ENCODE peak calls at places on chromosomes 12 and 14, in ten cellular contexts. Y is brain microvascular endothelial cell; G is tibial artery; D is psoas muscle; N is lower lobe of right lung; S is CD4-positive, alpha-beta memory T cell; J is suprapubic skin; O is ovary; V is PC-3; F is esophagus squamous epithelium. I is an unnamed sample.

GRCh38 chr14:90060965-90061848 is 587 bp upstream of the KCNK13 start:
- DNase-seq in Y (no peak), G (no peak), D (no peak), N (no peak), S (no peak), J (no peak), O (no peak), V (no peak), F (no peak), I (no peak)

GRCh38 chr12:92080390-92081285 is 65.0 kb downstream of the BTG1 start:
- DNase-seq in Y (peak), G (no peak), D (no peak), N (no peak), S (peak), J (no peak), O (no peak), V (peak), F (no peak), I (peak)

GRCh38 chr12:21823581-21823980 is 49.1 kb upstream of the KCNJ8 start:
- DNase-seq in Y (no peak), G (peak), D (peak), N (peak), S (no peak), J (peak), O (peak), V (no peak), F (no peak), I (no peak)

GRCh38 chr12:110756611-110757010 is 13.9 kb upstream of the PPP1CC start:
- DNase-seq in Y (no peak), G (no peak), D (no peak), N (no peak), S (no peak), J (no peak), O (no peak), V (no peak), F (no peak), I (no peak)

GRCh38 chr14:24135834-24136683 is at the start of gene PSME1:
- DNase-seq in Y (peak), G (peak), D (peak), N (peak), S (peak), J (peak), O (peak), V (peak), F (peak), I (peak)

GRCh38 chr12:64590183-64590582 is 20.1 kb upstream of the RASSF3 start:
- DNase-seq in Y (no peak), G (no peak), D (no peak), N (no peak), S (no peak), J (no peak), O (no peak), V (no peak), F (no peak), I (no peak)

GRCh38 chr12:68759852-68760251 is 13.9 kb downstream of the SLC35E3 start:
- DNase-seq in Y (no peak), G (no peak), D (no peak), N (peak), S (no peak), J (no peak), O (no peak), V (no peak), F (no peak), I (no peak)

GRCh38 chr12:52007158-52007921 is 594 bp downstream of the TAMALIN start:
- DNase-seq in Y (no peak), G (no peak), D (peak), N (peak), S (peak), J (no peak), O (peak), V (no peak), F (no peak), I (no peak)

GRCh38 chr12:28583771-28584261 is 393.6 kb downstream of the CCDC91 start:
- DNase-seq in Y (no peak), G (no peak), D (no peak), N (no peak), S (no peak), J (no peak), O (no peak), V (peak), F (no peak), I (no peak)

GRCh38 chr14:95339301-95339865 is 19.7 kb upstream of the CLMN start:
- DNase-seq in Y (no peak), G (no peak), D (no peak), N (no peak), S (no peak), J (no peak), O (no peak), V (no peak), F (no peak), I (peak)

GRCh38 chr12:120262852-120263724 is 2.4 kb downstream of the PXN start:
- DNase-seq in Y (no peak), G (peak), D (peak), N (no peak), S (no peak), J (no peak), O (no peak), V (peak), F (no peak), I (no peak)

GRCh38 chr12:21962821-21963220 is 21.6 kb upstream of the ABCC9 start:
- DNase-seq in Y (no peak), G (no peak), D (no peak), N (no peak), S (no peak), J (no peak), O (no peak), V (no peak), F (no peak), I (no peak)

GRCh38 chr14:43729149-43729548 is 777.9 kb downstream of the FSCB start:
- DNase-seq in Y (no peak), G (no peak), D (no peak), N (no peak), S (no peak), J (no peak), O (no peak), V (no peak), F (no peak), I (no peak)

GRCh38 chr14:68894123-68894522 is 85.0 kb downstream of the ACTN1 start:
- DNase-seq in Y (peak), G (peak), D (peak), N (peak), S (no peak), J (no peak), O (no peak), V (no peak), F (no peak), I (no peak)

GRCh38 chr14:101706509-101707284 is 54.8 kb upstream of the PPP2R5C start:
- DNase-seq in Y (no peak), G (no peak), D (no peak), N (no peak), S (no peak), J (no peak), O (no peak), V (no peak), F (no peak), I (no peak)

GRCh38 chr14:101707863-101708620 is 53.5 kb upstream of the PPP2R5C start:
- DNase-seq in Y (no peak), G (no peak), D (no peak), N (no peak), S (no peak), J (no peak), O (no peak), V (no peak), F (no peak), I (no peak)

GRCh38 chr14:101707285-101707842 is 54.1 kb upstream of the PPP2R5C start:
- DNase-seq in Y (peak), G (no peak), D (no peak), N (no peak), S (peak), J (no peak), O (peak), V (peak), F (no peak), I (peak)

GRCh38 chr14:101704140-101704539 is 57.4 kb upstream of the PPP2R5C start:
- DNase-seq in Y (no peak), G (no peak), D (no peak), N (no peak), S (peak), J (no peak), O (no peak), V (no peak), F (no peak), I (no peak)

DNA sequence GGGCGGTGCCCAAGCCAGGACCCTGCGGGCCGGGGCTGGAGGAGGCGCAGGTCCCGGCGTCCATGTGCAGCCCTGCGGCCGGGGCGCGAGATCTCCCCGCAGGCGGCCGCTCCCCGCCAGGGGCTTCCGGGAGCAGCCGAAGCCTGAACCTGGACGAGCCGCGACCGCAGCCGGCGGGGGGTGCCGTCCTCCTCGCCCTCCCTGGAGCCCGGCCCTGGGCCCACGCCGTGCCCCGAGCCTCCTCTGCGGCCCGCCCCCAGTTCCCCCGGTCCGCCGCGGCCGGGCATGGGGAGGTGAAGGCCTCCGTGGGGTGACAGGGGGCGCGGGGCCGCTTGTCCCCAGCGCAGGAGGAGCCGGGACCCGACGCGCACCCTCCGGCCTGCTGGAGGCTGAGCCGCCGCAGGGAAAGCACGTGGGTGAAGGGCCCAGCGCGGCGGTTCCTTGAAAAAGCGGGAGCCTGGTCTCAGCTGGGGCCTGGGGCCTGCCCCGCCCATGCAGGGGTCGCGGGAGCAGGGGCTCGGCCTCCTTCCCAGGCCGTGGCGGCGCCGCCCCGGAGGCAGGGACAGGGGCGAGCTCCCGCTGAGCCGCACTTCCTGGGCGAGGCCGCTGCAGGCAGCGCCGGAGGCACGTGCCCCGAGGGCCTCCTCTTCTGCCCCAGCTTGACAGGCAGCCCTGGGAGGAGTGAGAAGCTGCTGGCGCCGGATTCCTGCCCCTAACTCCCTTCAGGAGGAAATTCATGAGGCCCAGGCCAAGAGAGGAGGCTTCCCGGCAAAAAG is 55.6 kb upstream of the PPP2R5C start:
- DNase-seq in Y (no peak), G (peak), D (peak), N (peak), S (peak), J (no peak), O (no peak), V (peak), F (no peak), I (peak)
- H3K27ac ChIP-seq in Y (no peak), G (peak), D (peak), N (peak), S (peak), J (peak), O (no peak), V (peak), F (peak), I (peak)

GRCh38 chr14:53890611-53891091 is 66.0 kb downstream of the BMP4 start:
- DNase-seq in Y (peak), G (no peak), D (no peak), N (no peak), S (no peak), J (no peak), O (no peak), V (no peak), F (no peak), I (no peak)

GRCh38 chr14:53896773-53897172 is 59.9 kb downstream of the BMP4 start:
- DNase-seq in Y (no peak), G (no peak), D (no peak), N (no peak), S (no peak), J (no peak), O (no peak), V (no peak), F (no peak), I (no peak)

GRCh38 chr14:53888535-53889386 is 67.9 kb downstream of the BMP4 start:
- DNase-seq in Y (no peak), G (no peak), D (no peak), N (no peak), S (no peak), J (no peak), O (no peak), V (no peak), F (no peak), I (peak)

GRCh38 chr14:53893374-53893773 is 63.3 kb downstream of the BMP4 start:
- DNase-seq in Y (no peak), G (no peak), D (no peak), N (no peak), S (no peak), J (no peak), O (no peak), V (no peak), F (no peak), I (no peak)

DNA sequence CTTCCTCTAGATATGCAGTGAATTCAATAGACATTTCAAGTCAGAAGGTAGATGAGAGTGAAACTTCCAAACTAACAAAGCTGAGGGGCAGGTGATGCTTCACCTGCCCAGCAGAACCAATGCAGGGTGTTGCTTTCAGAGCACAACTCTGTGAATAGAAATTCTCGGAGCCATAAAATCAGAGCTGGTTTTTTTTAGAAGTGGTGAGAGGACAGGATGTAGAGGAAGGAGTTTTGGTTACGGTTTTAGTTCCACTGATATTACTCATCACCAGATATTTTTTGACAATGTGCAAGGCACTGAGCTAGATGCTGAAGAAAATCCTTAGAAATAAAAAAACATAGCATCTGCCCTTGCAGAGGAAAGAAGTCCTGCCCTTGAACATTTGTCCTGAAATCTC is 62.2 kb downstream of the BMP4 start:
- DNase-seq in Y (peak), G (no peak), D (no peak), N (no peak), S (no peak), J (no peak), O (no peak), V (peak), F (no peak), I (no peak)
- H3K27ac ChIP-seq in Y (no peak), G (no peak), D (no peak), N (no peak), S (no peak), J (no peak), O (no peak), V (no peak), F (no peak), I (no peak)

GRCh38 chr12:54356228-54356627 is 8.1 kb downstream of the GPR84 start:
- DNase-seq in Y (no peak), G (no peak), D (no peak), N (no peak), S (no peak), J (no peak), O (no peak), V (no peak), F (no peak), I (no peak)
- H3K27ac ChIP-seq in Y (no peak), G (no peak), D (no peak), N (peak), S (no peak), J (peak), O (peak), V (no peak), F (no peak), I (no peak)

DNA sequence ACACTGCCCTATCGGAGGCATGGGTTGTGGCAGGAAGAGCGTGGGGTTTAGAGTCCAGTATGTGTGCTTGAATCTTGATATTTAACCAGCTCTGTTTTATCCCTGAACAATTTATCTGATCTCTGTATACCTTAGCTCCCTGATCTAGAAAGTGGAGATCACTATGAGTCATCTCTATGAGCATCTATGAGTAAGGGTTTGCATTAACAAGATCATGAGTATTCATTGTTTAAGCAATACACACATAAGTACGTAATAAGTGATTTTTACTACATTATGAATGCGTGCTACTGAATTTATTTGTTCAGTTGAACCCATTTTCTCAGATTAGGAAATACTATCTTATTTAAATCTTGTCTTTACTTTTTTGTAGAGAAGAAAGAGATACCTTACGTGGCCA is 49.4 kb downstream of the GPATCH2L start:
- DNase-seq in Y (peak), G (no peak), D (no peak), N (no peak), S (no peak), J (no peak), O (no peak), V (peak), F (no peak), I (peak)
- H3K27ac ChIP-seq in Y (peak), G (no peak), D (no peak), N (no peak), S (no peak), J (no peak), O (no peak), V (peak), F (no peak), I (no peak)

DNA sequence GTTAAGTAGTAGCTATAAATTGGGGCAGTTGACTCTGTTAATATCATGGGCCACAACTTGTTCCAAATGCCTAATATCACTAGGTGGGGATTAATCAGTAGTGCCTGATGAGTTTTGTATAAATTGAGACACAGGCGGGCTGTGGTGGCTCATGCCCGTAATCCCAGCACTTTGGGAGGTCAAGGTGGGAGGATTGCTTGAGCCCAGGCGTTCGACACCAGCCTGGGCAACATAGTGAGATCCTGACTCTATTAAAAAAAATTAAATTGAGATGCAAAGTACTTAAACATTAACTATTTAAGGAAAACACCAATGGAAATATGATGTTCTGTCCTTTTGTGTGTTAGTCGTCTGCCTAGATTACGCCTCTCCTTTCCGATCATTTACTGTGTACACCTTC is 9.0 kb downstream of the PAPOLA start:
- DNase-seq in Y (no peak), G (no peak), D (no peak), N (no peak), S (no peak), J (no peak), O (no peak), V (no peak), F (no peak), I (no peak)
- H3K27ac ChIP-seq in Y (no peak), G (no peak), D (no peak), N (no peak), S (no peak), J (no peak), O (no peak), V (no peak), F (no peak), I (no peak)

GRCh38 chr12:94621662-94622359 is 28.5 kb downstream of the TMCC3 start:
- DNase-seq in Y (peak), G (no peak), D (no peak), N (no peak), S (peak), J (no peak), O (no peak), V (peak), F (no peak), I (peak)
- H3K27ac ChIP-seq in Y (peak), G (no peak), D (peak), N (peak), S (no peak), J (peak), O (no peak), V (peak), F (peak), I (peak)

GRCh38 chr12:108770269-108770829 is 39.0 kb upstream of the CORO1C start:
- DNase-seq in Y (no peak), G (no peak), D (no peak), N (no peak), S (no peak), J (no peak), O (no peak), V (no peak), F (no peak), I (no peak)
- H3K27ac ChIP-seq in Y (no peak), G (no peak), D (peak), N (no peak), S (no peak), J (no peak), O (no peak), V (no peak), F (peak), I (no peak)

GRCh38 chr12:3218150-3218845 is 141.1 kb downstream of the TSPAN9 start:
- DNase-seq in Y (peak), G (peak), D (peak), N (peak), S (no peak), J (peak), O (peak), V (no peak), F (no peak), I (no peak)
- H3K27ac ChIP-seq in Y (peak), G (peak), D (peak), N (peak), S (no peak), J (no peak), O (peak), V (no peak), F (peak), I (no peak)

I was measured in small intestine.